ENCODE peak calls at places on chromosomes 2 and 18, in ten cellular contexts. One of them, this sample, is unnamed.

GRCh38 chr2:128769457-128770142 is 450.9 kb upstream of the HS6ST1 start:
- DNase-seq in fibroblast of lung: no peak
- DNase-seq in astrocyte of the spinal cord: no peak
- DNase-seq in A549: no peak
- DNase-seq in bronchial epithelial cell: no peak
- DNase-seq in uterus: no peak
- DNase-seq in pancreas: no peak
- DNase-seq in foreskin fibroblast: no peak
- DNase-seq in WERI-Rb-1: no peak
- DNase-seq in mammary epithelial cell: no peak
- DNase-seq in this sample: no peak

GRCh38 chr2:239811806-239812560 is 213.2 kb downstream of the NDUFA10 start:
- DNase-seq in fibroblast of lung: no peak
- DNase-seq in astrocyte of the spinal cord: no peak
- DNase-seq in A549: no peak
- DNase-seq in bronchial epithelial cell: no peak
- DNase-seq in uterus: peak; percentile 9
- DNase-seq in pancreas: no peak
- DNase-seq in foreskin fibroblast: no peak
- DNase-seq in WERI-Rb-1: no peak
- DNase-seq in mammary epithelial cell: no peak
- DNase-seq in this sample: no peak

GRCh38 chr2:226873826-226874225 is 38.0 kb downstream of the RHBDD1 start:
- DNase-seq in fibroblast of lung: no peak
- DNase-seq in astrocyte of the spinal cord: no peak
- DNase-seq in A549: no peak
- DNase-seq in bronchial epithelial cell: no peak
- DNase-seq in uterus: no peak
- DNase-seq in pancreas: no peak
- DNase-seq in foreskin fibroblast: no peak
- DNase-seq in WERI-Rb-1: no peak
- DNase-seq in mammary epithelial cell: no peak
- DNase-seq in this sample: no peak

GRCh38 chr2:171430516-171431410 is 3.0 kb downstream of the METTL8 start:
- DNase-seq in fibroblast of lung: no peak
- DNase-seq in astrocyte of the spinal cord: no peak
- DNase-seq in A549: no peak
- DNase-seq in bronchial epithelial cell: peak; percentile 57
- DNase-seq in uterus: no peak
- DNase-seq in pancreas: no peak
- DNase-seq in foreskin fibroblast: no peak
- DNase-seq in WERI-Rb-1: peak; percentile 47
- DNase-seq in mammary epithelial cell: no peak
- DNase-seq in this sample: no peak

GRCh38 chr2:234973008-234973407 is 21.2 kb downstream of the SH3BP4 start:
- DNase-seq in fibroblast of lung: no peak
- DNase-seq in astrocyte of the spinal cord: peak; percentile 43
- DNase-seq in A549: no peak
- DNase-seq in bronchial epithelial cell: peak; percentile 50
- DNase-seq in uterus: no peak
- DNase-seq in pancreas: no peak
- DNase-seq in foreskin fibroblast: no peak
- DNase-seq in WERI-Rb-1: no peak
- DNase-seq in mammary epithelial cell: no peak
- DNase-seq in this sample: peak; percentile 64

GRCh38 chr2:71223767-71224333 is 3.1 kb downstream of the PAIP2B start:
- DNase-seq in fibroblast of lung: peak; percentile 36
- DNase-seq in astrocyte of the spinal cord: peak; percentile 23
- DNase-seq in A549: peak; percentile 38
- DNase-seq in bronchial epithelial cell: peak; percentile 15
- DNase-seq in uterus: peak; percentile 19
- DNase-seq in pancreas: peak; percentile 34
- DNase-seq in foreskin fibroblast: peak; percentile 58
- DNase-seq in WERI-Rb-1: peak; percentile 89
- DNase-seq in mammary epithelial cell: peak; percentile 31
- DNase-seq in this sample: peak; percentile 17

GRCh38 chr18:46174317-46175039 is 70.3 kb downstream of the HAUS1 start:
- DNase-seq in fibroblast of lung: peak; percentile 23
- DNase-seq in astrocyte of the spinal cord: peak; percentile 41
- DNase-seq in A549: no peak
- DNase-seq in bronchial epithelial cell: peak; percentile 32
- DNase-seq in uterus: peak; percentile 17
- DNase-seq in pancreas: no peak
- DNase-seq in foreskin fibroblast: peak; percentile 63
- DNase-seq in WERI-Rb-1: peak; percentile 45
- DNase-seq in mammary epithelial cell: peak; percentile 44
- DNase-seq in this sample: peak; percentile 28

GRCh38 chr2:36356199-36356989 is 816 bp downstream of the CRIM1 start:
- DNase-seq in fibroblast of lung: no peak
- DNase-seq in astrocyte of the spinal cord: no peak
- DNase-seq in A549: no peak
- DNase-seq in bronchial epithelial cell: no peak
- DNase-seq in uterus: peak; percentile 44
- DNase-seq in pancreas: peak; percentile 23
- DNase-seq in foreskin fibroblast: peak; percentile 70
- DNase-seq in WERI-Rb-1: peak; percentile 58
- DNase-seq in mammary epithelial cell: no peak
- DNase-seq in this sample: peak; percentile 48

GRCh38 chr2:209423562-209424541 is at the start of gene MAP2:
- DNase-seq in fibroblast of lung: peak; percentile 73
- DNase-seq in astrocyte of the spinal cord: peak; percentile 85
- DNase-seq in A549: peak; percentile 55
- DNase-seq in bronchial epithelial cell: peak; percentile 61
- DNase-seq in uterus: peak; percentile 83
- DNase-seq in pancreas: peak; percentile 85
- DNase-seq in foreskin fibroblast: peak; percentile 95
- DNase-seq in WERI-Rb-1: peak; percentile 89
- DNase-seq in mammary epithelial cell: peak; percentile 79
- DNase-seq in this sample: peak; percentile 71

GRCh38 chr2:31957748-31958717 is 52.8 kb downstream of the MEMO1 start:
- DNase-seq in fibroblast of lung: no peak
- DNase-seq in astrocyte of the spinal cord: no peak
- DNase-seq in A549: no peak
- DNase-seq in bronchial epithelial cell: peak; percentile 60
- DNase-seq in uterus: no peak
- DNase-seq in pancreas: no peak
- DNase-seq in foreskin fibroblast: peak; percentile 10
- DNase-seq in WERI-Rb-1: no peak
- DNase-seq in mammary epithelial cell: peak; percentile 67
- DNase-seq in this sample: no peak

GRCh38 chr2:190853659-190854386 is 26.8 kb upstream of the GLS start:
- DNase-seq in fibroblast of lung: no peak
- DNase-seq in astrocyte of the spinal cord: no peak
- DNase-seq in A549: no peak
- DNase-seq in bronchial epithelial cell: no peak
- DNase-seq in uterus: no peak
- DNase-seq in pancreas: no peak
- DNase-seq in foreskin fibroblast: peak; percentile 45
- DNase-seq in WERI-Rb-1: no peak
- DNase-seq in mammary epithelial cell: no peak
- DNase-seq in this sample: no peak

GRCh38 chr2:28717339-28717758 is 34.3 kb upstream of the PPP1CB start:
- DNase-seq in fibroblast of lung: peak; percentile 81
- DNase-seq in astrocyte of the spinal cord: peak; percentile 70
- DNase-seq in A549: no peak
- DNase-seq in bronchial epithelial cell: peak; percentile 79
- DNase-seq in uterus: peak; percentile 48
- DNase-seq in pancreas: no peak
- DNase-seq in foreskin fibroblast: peak; percentile 84
- DNase-seq in WERI-Rb-1: no peak
- DNase-seq in mammary epithelial cell: peak; percentile 72
- DNase-seq in this sample: peak; percentile 23

GRCh38 chr2:196606516-196606915 is 33.0 kb upstream of the CCDC150 start:
- DNase-seq in fibroblast of lung: no peak
- DNase-seq in astrocyte of the spinal cord: no peak
- DNase-seq in A549: no peak
- DNase-seq in bronchial epithelial cell: peak; percentile 24
- DNase-seq in uterus: no peak
- DNase-seq in pancreas: no peak
- DNase-seq in foreskin fibroblast: no peak
- DNase-seq in WERI-Rb-1: no peak
- DNase-seq in mammary epithelial cell: no peak
- DNase-seq in this sample: no peak

GRCh38 chr2:196598412-196598811 is 41.1 kb upstream of the CCDC150 start:
- DNase-seq in fibroblast of lung: no peak
- DNase-seq in astrocyte of the spinal cord: no peak
- DNase-seq in A549: no peak
- DNase-seq in bronchial epithelial cell: no peak
- DNase-seq in uterus: no peak
- DNase-seq in pancreas: no peak
- DNase-seq in foreskin fibroblast: no peak
- DNase-seq in WERI-Rb-1: no peak
- DNase-seq in mammary epithelial cell: no peak
- DNase-seq in this sample: no peak

GRCh38 chr2:196598846-196599245 is 40.7 kb upstream of the CCDC150 start:
- DNase-seq in fibroblast of lung: no peak
- DNase-seq in astrocyte of the spinal cord: no peak
- DNase-seq in A549: no peak
- DNase-seq in bronchial epithelial cell: no peak
- DNase-seq in uterus: no peak
- DNase-seq in pancreas: no peak
- DNase-seq in foreskin fibroblast: no peak
- DNase-seq in WERI-Rb-1: no peak
- DNase-seq in mammary epithelial cell: no peak
- DNase-seq in this sample: peak; percentile 71

GRCh38 chr2:196597531-196597930 is 42.0 kb upstream of the CCDC150 start:
- DNase-seq in fibroblast of lung: no peak
- DNase-seq in astrocyte of the spinal cord: no peak
- DNase-seq in A549: no peak
- DNase-seq in bronchial epithelial cell: no peak
- DNase-seq in uterus: no peak
- DNase-seq in pancreas: no peak
- DNase-seq in foreskin fibroblast: peak; percentile 16
- DNase-seq in WERI-Rb-1: no peak
- DNase-seq in mammary epithelial cell: no peak
- DNase-seq in this sample: peak; percentile 58

GRCh38 chr2:196601430-196602306 is 37.8 kb upstream of the CCDC150 start:
- DNase-seq in fibroblast of lung: peak; percentile 89
- DNase-seq in astrocyte of the spinal cord: peak; percentile 93
- DNase-seq in A549: peak; percentile 91
- DNase-seq in bronchial epithelial cell: peak; percentile 66
- DNase-seq in uterus: peak; percentile 13
- DNase-seq in pancreas: no peak
- DNase-seq in foreskin fibroblast: peak; percentile 92
- DNase-seq in WERI-Rb-1: peak; percentile 11
- DNase-seq in mammary epithelial cell: peak; percentile 71
- DNase-seq in this sample: peak; percentile 99
- TF ChIP-seq CTCF in fibroblast of lung: no peak
- TF ChIP-seq CTCF in astrocyte of the spinal cord: no peak
- TF ChIP-seq CTCF in A549: no peak
- TF ChIP-seq CTCF in bronchial epithelial cell: no peak
- TF ChIP-seq CTCF in uterus: no peak
- TF ChIP-seq CTCF in pancreas: no peak
- TF ChIP-seq CTCF in foreskin fibroblast: no peak
- TF ChIP-seq CTCF in WERI-Rb-1: no peak
- TF ChIP-seq CTCF in mammary epithelial cell: no peak
- TF ChIP-seq CTCF in this sample: peak; percentile 37

DNA sequence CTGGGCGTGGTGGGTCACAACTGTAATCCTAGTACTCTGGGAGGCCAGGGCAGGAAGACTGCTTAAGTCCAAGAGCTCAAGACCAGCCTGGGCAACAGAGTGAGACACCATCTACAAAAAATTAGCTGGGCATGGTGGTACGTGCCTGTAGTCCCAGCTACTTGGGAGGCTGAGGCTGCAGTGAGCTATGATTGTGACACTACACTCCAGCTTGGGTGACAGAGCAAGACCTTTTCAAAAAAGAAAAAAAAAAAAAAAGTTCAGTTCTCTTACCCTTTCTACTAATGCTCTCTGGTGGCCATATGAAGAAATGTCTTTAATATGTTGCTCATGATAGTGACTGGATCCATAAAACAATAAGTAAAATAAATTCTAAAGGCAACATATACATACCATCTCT is 14.9 kb downstream of the TYW5 start:
- DNase-seq in fibroblast of lung: peak; percentile 47
- DNase-seq in astrocyte of the spinal cord: peak; percentile 40
- DNase-seq in A549: peak; percentile 16
- DNase-seq in bronchial epithelial cell: peak; percentile 39
- DNase-seq in uterus: no peak
- DNase-seq in pancreas: no peak
- DNase-seq in foreskin fibroblast: peak; percentile 37
- DNase-seq in WERI-Rb-1: no peak
- DNase-seq in mammary epithelial cell: peak; percentile 19
- DNase-seq in this sample: peak; percentile 23
- TF ChIP-seq CTCF in fibroblast of lung: no peak
- TF ChIP-seq CTCF in astrocyte of the spinal cord: peak; percentile 25
- TF ChIP-seq CTCF in A549: peak; percentile 43
- TF ChIP-seq CTCF in bronchial epithelial cell: peak; percentile 21
- TF ChIP-seq CTCF in uterus: no peak
- TF ChIP-seq CTCF in pancreas: peak; percentile 15
- TF ChIP-seq CTCF in foreskin fibroblast: no peak
- TF ChIP-seq CTCF in WERI-Rb-1: peak; percentile 4
- TF ChIP-seq CTCF in mammary epithelial cell: peak; percentile 29
- TF ChIP-seq CTCF in this sample: peak; percentile 71

DNA sequence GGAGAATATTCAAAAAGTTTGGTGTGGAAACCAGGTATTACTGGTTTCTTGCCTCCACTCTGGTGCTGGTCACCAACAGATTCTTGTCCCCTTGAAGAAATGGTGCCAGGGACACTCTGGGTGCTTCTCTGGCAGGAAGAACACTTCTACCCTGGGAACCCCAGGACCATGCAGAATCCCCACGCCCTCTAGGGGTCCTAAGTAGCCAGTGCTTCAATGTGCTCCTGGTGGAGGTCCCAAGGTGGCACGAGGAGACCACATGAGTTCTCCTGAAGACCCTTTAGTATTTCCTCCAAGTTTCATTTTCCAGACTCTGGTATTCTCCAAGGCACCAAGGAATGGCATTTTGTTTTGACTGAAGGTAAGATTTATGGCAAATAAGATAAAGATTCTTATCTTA is 380.6 kb downstream of the TSN start:
- DNase-seq in fibroblast of lung: no peak
- DNase-seq in astrocyte of the spinal cord: no peak
- DNase-seq in A549: peak; percentile 27
- DNase-seq in bronchial epithelial cell: peak; percentile 4
- DNase-seq in uterus: no peak
- DNase-seq in pancreas: no peak
- DNase-seq in foreskin fibroblast: peak; percentile 1
- DNase-seq in WERI-Rb-1: peak; percentile 48
- DNase-seq in mammary epithelial cell: peak; percentile 9
- DNase-seq in this sample: no peak
- TF ChIP-seq CTCF in fibroblast of lung: no peak
- TF ChIP-seq CTCF in astrocyte of the spinal cord: no peak
- TF ChIP-seq CTCF in A549: peak; percentile 25
- TF ChIP-seq CTCF in bronchial epithelial cell: peak; percentile 40
- TF ChIP-seq CTCF in uterus: no peak
- TF ChIP-seq CTCF in pancreas: no peak
- TF ChIP-seq CTCF in foreskin fibroblast: peak; percentile 46
- TF ChIP-seq CTCF in WERI-Rb-1: peak; percentile 84
- TF ChIP-seq CTCF in mammary epithelial cell: peak; percentile 77
- TF ChIP-seq CTCF in this sample: peak; percentile 72

GRCh38 chr2:23993736-23994269 is 16.1 kb upstream of the MFSD2B start:
- DNase-seq in fibroblast of lung: no peak
- DNase-seq in astrocyte of the spinal cord: no peak
- DNase-seq in A549: no peak
- DNase-seq in bronchial epithelial cell: no peak
- DNase-seq in uterus: no peak
- DNase-seq in pancreas: no peak
- DNase-seq in foreskin fibroblast: no peak
- DNase-seq in WERI-Rb-1: no peak
- DNase-seq in mammary epithelial cell: no peak
- DNase-seq in this sample: no peak

GRCh38 chr2:23992931-23993330 is 17.0 kb upstream of the MFSD2B start:
- DNase-seq in fibroblast of lung: no peak
- DNase-seq in astrocyte of the spinal cord: no peak
- DNase-seq in A549: no peak
- DNase-seq in bronchial epithelial cell: no peak
- DNase-seq in uterus: no peak
- DNase-seq in pancreas: no peak
- DNase-seq in foreskin fibroblast: no peak
- DNase-seq in WERI-Rb-1: no peak
- DNase-seq in mammary epithelial cell: no peak
- DNase-seq in this sample: no peak

GRCh38 chr2:23988371-23988770 is 21.5 kb upstream of the MFSD2B start:
- DNase-seq in fibroblast of lung: peak; percentile 13
- DNase-seq in astrocyte of the spinal cord: no peak
- DNase-seq in A549: peak; percentile 48
- DNase-seq in bronchial epithelial cell: peak; percentile 42
- DNase-seq in uterus: no peak
- DNase-seq in pancreas: no peak
- DNase-seq in foreskin fibroblast: peak; percentile 33
- DNase-seq in WERI-Rb-1: no peak
- DNase-seq in mammary epithelial cell: peak; percentile 6
- DNase-seq in this sample: peak; percentile 21
- TF ChIP-seq CTCF in fibroblast of lung: no peak
- TF ChIP-seq CTCF in astrocyte of the spinal cord: peak; percentile 19
- TF ChIP-seq CTCF in A549: peak; percentile 86
- TF ChIP-seq CTCF in bronchial epithelial cell: peak; percentile 40
- TF ChIP-seq CTCF in uterus: no peak
- TF ChIP-seq CTCF in pancreas: no peak
- TF ChIP-seq CTCF in foreskin fibroblast: peak; percentile 17
- TF ChIP-seq CTCF in WERI-Rb-1: no peak
- TF ChIP-seq CTCF in mammary epithelial cell: peak; percentile 53
- TF ChIP-seq CTCF in this sample: peak; percentile 63

This sample was measured in HFFc6.